ENCODE peak calls at places on chromosome 14, in seven cellular contexts. W is mesendoderm, B is neuronal stem cell, C is IMR-90, P is mesenchymal stem cell, E is H1, T is trophoblast cell. J is an unnamed sample.
A peak's percentile ranks its signal among the peaks of the same experiment; 100 is the strongest.

GRCh38 chr14:50260511-50260910 is 29.1 kb upstream of the SOS2 start:
- DNase-seq in E (no peak), C (peak; percentile 52), B (no peak), P (peak; percentile 45), W (peak; percentile 55), T (peak; percentile 27), J (no peak)

GRCh38 chr14:101499513-101499912 is 61.8 kb upstream of the DIO3 start:
- DNase-seq in P (no peak), T (no peak), W (no peak), C (no peak), B (no peak), E (no peak), J (peak; percentile 5)

GRCh38 chr14:59310644-59311043 is 122.2 kb downstream of the DAAM1 start:
- DNase-seq in C (no peak), E (no peak), B (no peak), P (peak; percentile 77), W (no peak), T (no peak), J (no peak)

GRCh38 chr14:60723218-60724079 is 702 bp downstream of the SIX4 start:
- DNase-seq in T (peak; percentile 56), E (no peak), C (peak; percentile 62), P (peak; percentile 72), W (peak; percentile 81), B (peak; percentile 51), J (peak; percentile 62)

GRCh38 chr14:87888136-87888999 is 104.6 kb downstream of the GALC start:
- DNase-seq in E (peak; percentile 39), T (no peak), P (no peak), W (peak; percentile 75), B (no peak), C (no peak), J (peak; percentile 74)

GRCh38 chr14:73472182-73473114 is 14.1 kb upstream of the NUMB start:
- DNase-seq in C (peak; percentile 82), P (peak; percentile 75), E (no peak), W (peak; percentile 76), B (peak; percentile 33), T (no peak), J (no peak)

GRCh38 chr14:66101662-66102061 is 384.5 kb upstream of the CCDC196 start:
- DNase-seq in E (no peak), B (no peak), T (no peak), W (no peak), P (no peak), C (no peak), J (no peak)

GRCh38 chr14:99217556-99217955 is 54.4 kb downstream of the BCL11B start:
- DNase-seq in T (no peak), P (no peak), B (no peak), C (no peak), E (no peak), W (no peak), J (no peak)

GRCh38 chr14:26841920-26842741 is 244.3 kb upstream of the NOVA1 start:
- DNase-seq in T (peak; percentile 72), B (no peak), C (peak; percentile 60), E (no peak), P (peak; percentile 99), W (peak; percentile 81), J (no peak)

GRCh38 chr14:96588410-96589249 is 86.4 kb downstream of the PAPOLA start:
- DNase-seq in T (no peak), W (no peak), C (no peak), E (no peak), P (no peak), B (no peak), J (peak; percentile 24)

GRCh38 chr14:37036669-37037341 is 135.6 kb downstream of the SLC25A21 start:
- DNase-seq in W (no peak), P (no peak), E (no peak), B (no peak), C (peak; percentile 41), T (no peak), J (no peak)

GRCh38 chr14:72752034-72752412 is 141.9 kb downstream of the DPF3 start:
- DNase-seq in B (no peak), W (no peak), P (no peak), C (no peak), T (no peak), E (no peak), J (no peak)

GRCh38 chr14:32620724-32621123 is 291.6 kb downstream of the AKAP6 start:
- DNase-seq in W (no peak), C (peak; percentile 21), B (no peak), T (no peak), E (no peak), P (no peak), J (no peak)

GRCh38 chr14:32620303-32620702 is 291.2 kb downstream of the AKAP6 start:
- DNase-seq in T (no peak), E (no peak), W (no peak), P (peak; percentile 54), B (no peak), C (peak; percentile 55), J (no peak)

GRCh38 chr14:32623300-32624093 is 294.4 kb downstream of the AKAP6 start:
- DNase-seq in E (no peak), B (no peak), P (peak; percentile 61), C (peak; percentile 19), W (no peak), T (no peak), J (no peak)

GRCh38 chr14:32621585-32621984 is 292.5 kb downstream of the AKAP6 start:
- DNase-seq in E (no peak), W (no peak), B (no peak), C (no peak), P (no peak), T (no peak), J (no peak)

DNA sequence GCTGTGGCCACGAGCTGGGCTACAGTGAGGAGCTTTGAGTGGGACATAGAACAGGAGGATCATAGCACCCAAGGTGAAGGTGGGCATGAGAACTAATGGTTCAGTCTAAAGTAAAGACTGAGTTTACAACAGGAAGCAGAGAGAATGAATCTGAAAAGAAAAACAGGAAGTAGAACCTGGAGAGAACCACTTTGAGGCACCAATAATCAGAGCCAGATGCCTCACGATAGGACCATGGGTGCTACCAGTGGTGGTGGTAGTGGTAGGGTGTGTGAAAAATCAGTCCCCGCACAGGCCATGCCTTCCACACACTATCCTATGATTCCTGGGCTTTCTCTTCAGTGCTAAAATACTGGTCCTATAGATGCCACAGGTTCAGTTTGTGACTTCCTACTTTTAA is 293.6 kb downstream of the AKAP6 start:
- DNase-seq in C (no peak), P (no peak), B (no peak), W (no peak), E (no peak), T (no peak), J (no peak)
- H2BK5ac ChIP-seq in C (no peak overlapping the region), P (no peak overlapping the region), B (no peak overlapping the region), W (no peak overlapping the region), E (no peak overlapping the region), T (no peak overlapping the region), J (no peak overlapping the region)

GRCh38 chr14:100394886-100395672 is 71.9 kb downstream of the SLC25A47 start:
- DNase-seq in C (no peak), E (no peak), B (no peak), P (no peak), W (no peak), T (no peak), J (no peak)
- H3K23ac ChIP-seq in C (no peak overlapping the region), E (no peak overlapping the region), B (no peak overlapping the region), P (no peak overlapping the region), W (no peak overlapping the region), T (no peak overlapping the region), J (no peak overlapping the region)

GRCh38 chr14:78173266-78174001 is 3.3 kb downstream of the NRXN3 start:
- DNase-seq in E (no peak), B (no peak), W (no peak), C (no peak), T (no peak), P (no peak), J (no peak)

GRCh38 chr14:78175412-78175811 is 5.2 kb downstream of the NRXN3 start:
- DNase-seq in T (no peak), P (no peak), B (no peak), C (no peak), E (no peak), W (no peak), J (no peak)

GRCh38 chr14:78164226-78164853 is 5.8 kb upstream of the NRXN3 start:
- DNase-seq in B (peak; percentile 54), E (peak; percentile 50), C (no peak), P (no peak), T (no peak), W (peak; percentile 76), J (peak; percentile 85)

GRCh38 chr14:78172428-78172827 is 2.3 kb downstream of the NRXN3 start:
- DNase-seq in E (no peak), B (no peak), P (no peak), W (no peak), T (no peak), C (no peak), J (no peak)

DNA sequence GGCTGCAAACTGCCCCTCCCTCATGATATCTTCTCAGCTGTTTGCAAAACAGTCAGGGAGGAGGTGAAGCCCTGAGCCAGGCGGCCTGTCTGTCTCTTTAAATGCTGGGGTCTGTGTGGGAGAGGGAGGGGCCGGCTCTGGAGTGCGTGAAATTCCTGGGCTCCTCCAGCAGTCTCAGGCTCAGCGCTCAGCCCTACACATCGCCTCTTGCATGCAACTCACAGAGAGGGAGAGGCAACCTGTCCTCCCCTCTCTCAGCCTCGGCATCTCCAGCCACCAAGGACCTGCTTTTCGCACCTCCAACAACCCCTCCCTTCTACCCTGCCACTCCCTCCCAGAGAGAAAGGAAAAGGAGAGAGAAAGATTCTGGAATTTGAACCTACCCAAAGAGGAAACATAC is at the start of gene NRXN3:
- DNase-seq in C (no peak), B (peak; percentile 62), E (peak; percentile 56), P (no peak), T (no peak), W (peak; percentile 92), J (peak; percentile 87)
- H2BK5ac ChIP-seq in C (no peak within 1 kb of the TSS), B (no peak within 1 kb of the TSS), E (no peak within 1 kb of the TSS), P (no peak within 1 kb of the TSS), T (no peak within 1 kb of the TSS), W (no peak within 1 kb of the TSS), J (no peak within 1 kb of the TSS)

DNA sequence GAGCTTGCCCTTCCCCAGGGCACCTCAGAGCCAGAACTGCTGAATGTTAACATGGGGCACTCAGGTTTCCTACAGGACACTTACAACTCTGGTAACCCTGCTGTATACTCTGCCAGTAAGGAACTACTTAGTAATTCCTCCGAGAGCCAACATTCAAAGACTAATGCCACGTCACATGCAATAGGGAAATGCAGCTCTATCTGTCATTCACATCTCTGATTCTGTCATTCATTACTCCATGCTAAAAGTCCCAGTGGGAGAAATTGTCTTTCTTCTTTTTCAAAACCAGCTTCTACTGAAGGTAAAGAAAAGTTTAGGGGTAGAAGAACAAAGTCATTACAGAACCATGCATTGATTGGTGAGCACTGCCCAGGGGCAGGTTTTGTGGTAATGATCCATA is 189.2 kb downstream of the DAD1 start:
- DNase-seq in W (no peak), T (no peak), B (no peak), C (no peak), P (no peak), E (no peak), J (no peak)
- H3K23ac ChIP-seq in W (no peak overlapping the region), T (no peak overlapping the region), B (no peak overlapping the region), C (no peak overlapping the region), P (no peak overlapping the region), E (no peak overlapping the region), J (no peak overlapping the region)

GRCh38 chr14:95547626-95548327 is 12.9 kb downstream of the GLRX5 start:
- DNase-seq in T (peak; percentile 81), E (peak; percentile 36), W (peak; percentile 91), B (no peak), C (peak; percentile 66), P (peak; percentile 47), J (peak; percentile 52)
- H2BK5ac ChIP-seq in T (no peak overlapping the region), E (no peak overlapping the region), W (no peak overlapping the region), B (no peak overlapping the region), C (peak overlapping the region; percentile 52), P (no peak overlapping the region), J (no peak overlapping the region)

J was measured in H9.